ENCODE peak calls at places on chromosomes 12 and 14, in ten cellular contexts. I is choroid plexus epithelial cell, Z is nephron progenitor cell, H is astrocyte, W is epithelial cell of proximal tubule, A is epithelial cell of esophagus, E is HFFc6, U is lower leg skin, G is omental fat pad, O is neural crest cell. B is an unnamed sample.

GRCh38 chr12:81610955-81611889 is 147.9 kb downstream of the PPFIA2 start:
- DNase-seq in W (no peak), U (no peak), A (peak), E (no peak), H (no peak), I (peak), G (no peak), O (no peak), Z (no peak), B (no peak)

GRCh38 chr12:52515927-52516831 is 4.0 kb downstream of the KRT5 start:
- DNase-seq in A (peak), E (no peak), O (no peak), W (no peak), H (peak), Z (no peak), U (peak), G (no peak), I (no peak), B (no peak)

GRCh38 chr12:132210223-132211055 is 66.2 kb downstream of the NOC4L start:
- DNase-seq in E (no peak), I (no peak), W (no peak), H (no peak), Z (no peak), A (no peak), G (no peak), O (no peak), U (no peak), B (no peak)

GRCh38 chr12:123996581-123996980 is 23.6 kb downstream of the ZNF664 start:
- DNase-seq in W (no peak), H (no peak), U (no peak), E (no peak), G (no peak), I (no peak), A (no peak), O (peak), Z (peak), B (no peak)

GRCh38 chr14:78259831-78260230 is 89.7 kb downstream of the NRXN3 start:
- DNase-seq in G (no peak), E (peak), U (no peak), A (no peak), Z (no peak), O (no peak), H (peak), W (no peak), I (no peak), B (no peak)

GRCh38 chr12:85653731-85654455 is 182.3 kb downstream of the RASSF9 start:
- DNase-seq in I (no peak), H (no peak), U (no peak), Z (no peak), G (no peak), W (no peak), A (no peak), E (no peak), O (no peak), B (no peak)

GRCh38 chr12:2422591-2422990 is 369.8 kb downstream of the CACNA1C start:
- DNase-seq in U (no peak), E (no peak), Z (no peak), H (no peak), O (no peak), I (no peak), W (no peak), G (no peak), A (no peak), B (no peak)

GRCh38 chr12:113016796-113017195 is 38.5 kb downstream of the OAS2 start:
- DNase-seq in O (no peak), W (no peak), G (no peak), Z (no peak), I (no peak), A (no peak), E (no peak), H (no peak), U (no peak), B (no peak)

GRCh38 chr14:79639638-79640037 is 571.7 kb downstream of the DIO2 start:
- DNase-seq in H (no peak), I (no peak), E (no peak), W (no peak), Z (no peak), U (no peak), O (no peak), G (no peak), A (no peak), B (no peak)

GRCh38 chr14:97046991-97047390 is 249.8 kb downstream of the VRK1 start:
- DNase-seq in H (no peak), E (no peak), O (no peak), U (no peak), W (no peak), G (no peak), Z (no peak), A (no peak), I (no peak), B (no peak)

GRCh38 chr12:67592228-67593011 is 56.1 kb upstream of the DYRK2 start:
- DNase-seq in E (peak), A (peak), Z (no peak), G (no peak), W (peak), H (peak), U (no peak), O (no peak), I (peak), B (no peak)

GRCh38 chr14:52619692-52620091 is 67.1 kb downstream of the GPR137C start:
- DNase-seq in U (no peak), E (no peak), O (no peak), I (no peak), Z (no peak), A (no peak), W (no peak), G (no peak), H (no peak), B (no peak)

GRCh38 chr14:99579903-99580570 is 24.0 kb downstream of the CCDC85C start:
- DNase-seq in U (no peak), W (no peak), A (peak), Z (peak), O (no peak), E (peak), G (no peak), H (peak), I (no peak), B (no peak)

GRCh38 chr12:100706029-100706428 is 88.5 kb upstream of the ANO4 start:
- DNase-seq in E (peak), W (peak), Z (no peak), U (no peak), G (no peak), A (peak), H (peak), I (peak), O (no peak), B (no peak)

GRCh38 chr14:43532825-43533416 is 974.2 kb downstream of the FSCB start:
- DNase-seq in U (no peak), H (no peak), W (no peak), G (no peak), E (no peak), O (no peak), A (no peak), I (no peak), Z (no peak), B (no peak)

GRCh38 chr12:54159140-54159539 is 29.6 kb downstream of the SMUG1 start:
- DNase-seq in O (peak), I (peak), A (peak), U (no peak), G (no peak), E (no peak), W (no peak), Z (peak), H (no peak), B (no peak)

GRCh38 chr14:94423465-94424056 is 29.0 kb downstream of the SERPINA11 start:
- DNase-seq in H (peak), O (peak), U (peak), I (peak), Z (peak), G (peak), E (peak), A (peak), W (no peak), B (peak)

GRCh38 chr12:87311206-87311605 is 718.0 kb downstream of the C12orf50 start:
- DNase-seq in A (no peak), O (no peak), Z (no peak), I (peak), G (no peak), H (peak), E (no peak), W (no peak), U (no peak), B (no peak)

GRCh38 chr12:89566615-89567014 is 40.8 kb upstream of the POC1B start:
- DNase-seq in W (no peak), I (peak), G (no peak), E (peak), A (peak), O (no peak), H (peak), Z (no peak), U (no peak), B (no peak)

GRCh38 chr12:121804417-121805111 is 755 bp downstream of the SETD1B start:
- DNase-seq in I (no peak), Z (peak), U (peak), O (no peak), A (peak), W (no peak), H (no peak), E (no peak), G (no peak), B (no peak)

GRCh38 chr12:65593206-65593833 is 231.0 kb upstream of the HMGA2 start:
- DNase-seq in A (no peak), O (no peak), G (no peak), U (no peak), H (no peak), W (no peak), Z (no peak), E (peak), I (no peak), B (no peak)

GRCh38 chr14:49962616-49963015 is 69.7 kb downstream of the ARF6 start:
- DNase-seq in A (peak), O (no peak), H (no peak), Z (no peak), G (no peak), E (no peak), W (no peak), U (peak), I (peak), B (no peak)

GRCh38 chr12:53972152-53972702 is 699 bp upstream of the HOXC11 start:
- DNase-seq in E (no peak), Z (no peak), G (no peak), O (no peak), A (peak), W (no peak), H (no peak), U (peak), I (no peak), B (no peak)

GRCh38 chr14:59882957-59883356 is 12.4 kb upstream of the RTN1 start:
- DNase-seq in G (no peak), H (no peak), U (no peak), A (no peak), W (no peak), Z (no peak), O (no peak), I (peak), E (no peak), B (no peak)

GRCh38 chr14:104935026-104935650 is 10.5 kb downstream of the PLD4 start:
- DNase-seq in G (no peak), A (peak), I (no peak), E (no peak), U (peak), O (no peak), W (no peak), Z (no peak), H (no peak), B (no peak)

GRCh38 chr12:50642035-50642451 is 121.9 kb upstream of the ATF1 start:
- DNase-seq in Z (no peak), O (no peak), I (peak), G (no peak), W (no peak), H (peak), E (peak), U (no peak), A (peak), B (no peak)

GRCh38 chr12:50639721-50640120 is 124.2 kb upstream of the ATF1 start:
- DNase-seq in U (no peak), G (no peak), I (no peak), O (no peak), W (no peak), H (no peak), E (no peak), A (peak), Z (no peak), B (no peak)

GRCh38 chr12:50642755-50643154 is 121.1 kb upstream of the ATF1 start:
- DNase-seq in I (no peak), U (no peak), O (no peak), W (no peak), H (no peak), A (peak), Z (no peak), E (no peak), G (no peak), B (no peak)

GRCh38 chr12:50640321-50640939 is 123.5 kb upstream of the ATF1 start:
- DNase-seq in O (no peak), I (no peak), U (no peak), W (no peak), A (no peak), H (no peak), G (no peak), E (no peak), Z (no peak), B (no peak)

GRCh38 chr12:50641566-50641965 is 122.3 kb upstream of the ATF1 start:
- DNase-seq in O (no peak), E (no peak), U (no peak), H (no peak), Z (no peak), W (no peak), G (no peak), I (no peak), A (peak), B (no peak)
- TF ChIP-seq CTCF in O (no peak), E (no peak), U (no peak), H (no peak), Z (no peak), W (no peak), G (no peak), I (no peak), A (peak), B (no peak)

GRCh38 chr12:30457621-30458289 is 237.9 kb downstream of the IPO8 start:
- DNase-seq in W (no peak), U (no peak), G (no peak), O (no peak), H (peak), I (peak), A (peak), E (peak), Z (no peak), B (no peak)
- TF ChIP-seq CTCF in W (peak), U (no peak), G (no peak), O (peak), H (peak), I (peak), A (peak), E (peak), Z (peak), B (no peak)

GRCh38 chr12:92299744-92300143 is 154.1 kb upstream of the BTG1 start:
- DNase-seq in H (no peak), Z (no peak), I (no peak), E (no peak), U (no peak), A (no peak), G (no peak), O (no peak), W (no peak), B (no peak)
- TF ChIP-seq CTCF in H (no peak), Z (no peak), I (no peak), E (no peak), U (no peak), A (no peak), G (no peak), O (no peak), W (no peak), B (no peak)

DNA sequence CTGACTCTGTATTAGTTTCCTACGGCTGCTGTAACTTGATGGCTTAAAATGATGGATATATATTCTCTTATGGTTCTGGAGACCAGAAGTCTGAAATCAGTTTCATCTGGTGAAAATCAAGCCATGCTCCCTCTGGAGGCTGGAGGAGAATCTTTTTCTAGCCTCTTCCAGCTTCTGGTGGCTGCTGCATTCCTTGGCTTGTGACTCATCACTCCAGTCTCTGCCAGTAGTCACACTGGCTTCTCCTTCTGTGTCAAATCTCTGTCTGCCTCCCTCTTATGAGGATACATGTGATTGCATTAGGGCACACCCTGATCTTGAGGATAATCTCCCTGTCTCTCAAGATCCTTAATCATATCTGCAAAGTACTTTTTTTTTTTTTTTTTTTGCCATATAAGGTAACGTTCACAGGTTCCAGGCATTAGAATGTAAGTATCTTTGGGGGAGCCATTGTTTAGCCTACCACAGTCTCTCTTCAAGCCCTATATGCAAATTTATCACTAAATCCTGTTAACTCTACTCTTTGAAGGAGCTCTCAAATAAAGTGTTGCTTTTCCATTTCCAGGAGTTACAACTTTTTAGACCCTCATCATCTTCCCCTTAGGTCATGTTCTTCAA is 17.8 kb downstream of the DNAL1 start:
- DNase-seq in G (no peak), A (peak), O (no peak), Z (no peak), I (peak), U (no peak), E (peak), H (peak), W (peak), B (no peak)
- TF ChIP-seq CTCF in G (no peak), A (peak), O (peak), Z (no peak), I (peak), U (no peak), E (peak), H (peak), W (peak), B (no peak)

B was measured in CD8-positive, alpha-beta T cell.